ENCODE peak calls at places on chromosomes 3 and 15, in six cellular contexts. L is HepG2, Q is A549, U is SK-N-SH, V is K562, X is GM12878. R is an unnamed sample.

GRCh38 chr3:60707452-60708020 is 543.7 kb downstream of the FHIT start:
- DNase-seq in L (no peak), Q (no peak), U (no peak), V (no peak), X (no peak), R (peak)

GRCh38 chr3:64311424-64311920 is 86.2 kb upstream of the PRICKLE2 start:
- DNase-seq in L (no peak), Q (no peak), U (no peak), V (no peak), X (no peak), R (peak)

GRCh38 chr3:149536429-149536828 is 61.9 kb downstream of the TM4SF4 start:
- DNase-seq in L (no peak), Q (peak), U (peak), V (no peak), X (no peak), R (no peak)

GRCh38 chr15:22980189-22981136 is at the start of gene CYFIP1:
- DNase-seq in L (peak), Q (peak), U (peak), V (peak), X (no peak), R (peak)

GRCh38 chr3:159458010-159458409 is 530.6 kb upstream of the IL12A start:
- DNase-seq in L (no peak), Q (peak), U (no peak), V (no peak), X (no peak), R (peak)

GRCh38 chr3:169619793-169620192 is 43.7 kb downstream of the MECOM start:
- DNase-seq in L (no peak), Q (no peak), U (no peak), V (peak), X (no peak), R (no peak)

GRCh38 chr15:84590406-84590805 is 10.4 kb upstream of the ZSCAN2 start:
- DNase-seq in L (no peak), Q (no peak), U (no peak), V (no peak), X (no peak), R (peak)

GRCh38 chr15:74633781-74634180 is 18.1 kb downstream of the CLK3 start:
- DNase-seq in L (no peak), Q (no peak), U (no peak), V (no peak), X (no peak), R (no peak)

GRCh38 chr3:142433110-142433509 is 14.7 kb downstream of the XRN1 start:
- DNase-seq in L (no peak), Q (no peak), U (no peak), V (no peak), X (no peak), R (no peak)

GRCh38 chr3:19074257-19074938 is 73.9 kb upstream of the KCNH8 start:
- DNase-seq in L (no peak), Q (no peak), U (no peak), V (no peak), X (no peak), R (no peak)

GRCh38 chr3:190424478-190425439 is 24.9 kb downstream of the TMEM207 start:
- DNase-seq in L (peak), Q (peak), U (peak), V (peak), X (peak), R (peak)

GRCh38 chr15:81163961-81164800 is 30.1 kb downstream of the CFAP161 start:
- DNase-seq in L (no peak), Q (peak), U (no peak), V (peak), X (no peak), R (peak)

GRCh38 chr3:194287977-194288706 is 63.0 kb downstream of the CPN2 start:
- DNase-seq in L (no peak), Q (no peak), U (no peak), V (no peak), X (no peak), R (no peak)

GRCh38 chr3:89859738-89860137 is 752.3 kb downstream of the EPHA3 start:
- DNase-seq in L (no peak), Q (no peak), U (no peak), V (no peak), X (no peak), R (no peak)
- TF ChIP-seq SMC3 in L (no peak), Q (no peak), U (no peak), V (no peak), X (no peak), R (no peak)

GRCh38 chr3:48656841-48657281 is 5.8 kb downstream of the CELSR3 start:
- DNase-seq in L (no peak), Q (no peak), U (no peak), V (no peak), X (no peak), R (no peak)
- TF ChIP-seq SMC3 in L (no peak), Q (no peak), U (no peak), V (no peak), X (no peak), R (no peak)

DNA sequence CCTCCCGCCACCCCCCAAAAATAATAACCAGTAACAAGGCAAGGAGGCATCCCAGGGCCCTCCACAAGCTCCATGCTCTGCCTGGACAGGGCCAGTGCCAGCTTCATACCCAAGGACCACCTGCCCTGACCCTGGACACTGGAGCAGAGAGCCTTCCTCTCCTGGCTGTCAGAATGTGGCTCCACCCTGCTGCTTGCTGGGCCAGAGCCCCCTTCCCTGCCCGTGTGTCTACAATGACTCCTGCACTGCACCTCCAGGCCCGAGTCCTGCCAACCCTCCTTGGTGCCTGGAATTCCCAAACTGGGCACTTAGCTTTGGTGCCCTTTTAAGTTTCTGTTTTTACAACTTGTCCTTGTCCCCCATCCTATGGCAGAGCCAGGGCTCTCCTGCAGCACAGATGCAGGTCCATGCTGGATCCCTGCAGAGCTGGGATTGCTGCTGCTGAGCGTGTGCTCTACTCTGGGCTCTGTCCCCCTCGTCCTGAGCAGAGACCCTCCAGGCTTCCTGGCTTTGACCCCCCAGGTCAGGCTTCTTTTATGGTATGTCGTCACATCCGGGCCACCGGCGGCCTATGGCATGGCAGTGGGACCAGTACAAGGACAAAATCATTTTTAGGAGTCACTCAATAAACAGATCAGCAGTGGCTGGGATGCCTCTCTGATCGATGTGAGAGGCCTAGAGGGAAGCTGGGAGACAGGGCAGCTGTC is 11.4 kb upstream of the SNRPA1 start:
- DNase-seq in L (no peak), Q (no peak), U (peak), V (no peak), X (no peak), R (no peak)
- TF ChIP-seq SMC3 in L (no peak), Q (no peak), U (no peak), V (no peak), X (no peak), R (no peak)

DNA sequence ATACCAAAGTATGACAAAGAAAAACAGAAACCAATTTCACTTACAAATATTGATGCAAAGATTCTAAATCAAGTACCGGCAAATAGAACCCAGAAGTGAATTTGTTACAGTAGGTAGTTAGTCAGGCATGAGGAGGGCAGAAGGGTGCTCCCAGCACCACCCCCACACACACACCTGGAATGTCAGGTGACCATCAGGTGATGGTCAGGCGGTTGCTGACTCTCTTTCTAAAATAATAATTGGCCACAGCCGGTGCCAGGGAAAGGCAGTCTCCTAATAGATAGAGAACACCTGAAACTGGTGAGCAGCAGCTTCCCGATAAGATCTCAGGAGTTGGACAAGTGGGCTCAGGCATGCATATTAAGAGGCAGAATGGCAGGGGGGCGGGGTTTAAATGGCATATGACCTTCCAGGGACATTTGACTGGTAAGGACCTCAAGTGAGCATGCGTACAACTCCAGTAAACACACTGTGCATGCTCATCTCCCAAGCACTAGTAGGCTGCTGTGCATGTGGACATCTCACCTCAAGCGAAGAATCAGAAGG is 131.1 kb downstream of the ANO10 start:
- DNase-seq in L (no peak), Q (no peak), U (no peak), V (peak), X (no peak), R (no peak)
- TF ChIP-seq SMC3 in L (no peak), Q (no peak), U (no peak), V (no peak), X (no peak), R (no peak)

GRCh38 chr15:90482124-90483011 is 47.4 kb upstream of the CRTC3 start:
- DNase-seq in L (peak), Q (peak), U (peak), V (peak), X (no peak), R (peak)
- TF ChIP-seq SMC3 in L (peak), Q (peak), U (peak), V (peak), X (peak), R (peak)